ENCODE peak calls at places on chromosome 9, in seven cellular contexts. S is MM.1S, E is OCI-LY7, O is GM23338, H is hepatocyte, C is PC-3, Z is SK-N-SH. G is an unnamed sample.

GRCh38 chr9:33785914-33786313 is 9.4 kb upstream of the PRSS3 start:
- DNase-seq in Z (no peak), S (no peak), C (no peak), H (no peak), E (peak; percentile 38), O (peak; percentile 63), G (peak; percentile 52)

GRCh38 chr9:1083325-1083913 is 33.3 kb downstream of the DMRT2 start:
- DNase-seq in Z (peak; percentile 4), S (no peak), E (no peak), O (peak; percentile 72), H (no peak), C (peak; percentile 26), G (peak; percentile 44)

GRCh38 chr9:121651295-121652036 is at the start of gene DAB2IP:
- DNase-seq in E (no peak), O (peak; percentile 80), Z (peak; percentile 93), H (peak; percentile 90), C (peak; percentile 52), S (no peak), G (peak; percentile 69)

GRCh38 chr9:120513825-120514598 is 66.0 kb downstream of the CDK5RAP2 start:
- DNase-seq in H (no peak), S (no peak), C (no peak), E (no peak), O (no peak), Z (no peak), G (no peak)

GRCh38 chr9:33223696-33224095 is 16.3 kb upstream of the SPINK4 start:
- DNase-seq in O (no peak), Z (no peak), H (no peak), C (peak; percentile 25), E (peak; percentile 64), S (peak; percentile 30), G (peak; percentile 36)

GRCh38 chr9:114033397-114034103 is 44.5 kb downstream of the AMBP start:
- DNase-seq in H (peak; percentile 31), O (peak; percentile 71), E (peak; percentile 3), S (no peak), Z (peak; percentile 83), C (no peak), G (no peak)

GRCh38 chr9:4987996-4988421 is 2.9 kb downstream of the JAK2 start:
- DNase-seq in H (peak; percentile 78), O (peak; percentile 96), E (peak; percentile 83), C (peak; percentile 77), S (peak; percentile 43), Z (peak; percentile 69), G (peak; percentile 68)

GRCh38 chr9:73152445-73152844 is 780 bp downstream of the ANXA1 start:
- DNase-seq in S (no peak), C (peak; percentile 71), H (peak; percentile 34), O (peak; percentile 41), Z (no peak), E (no peak), G (peak; percentile 87)

GRCh38 chr9:35659340-35659739 is 1.2 kb downstream of the CCDC107 start:
- DNase-seq in H (no peak), O (no peak), E (no peak), C (peak; percentile 84), S (no peak), Z (no peak), G (peak; percentile 80)

GRCh38 chr9:124038790-124039633 is 27.4 kb downstream of the LHX2 start:
- DNase-seq in O (no peak), S (no peak), E (no peak), H (no peak), Z (peak; percentile 46), C (no peak), G (no peak)

GRCh38 chr9:136516191-136516654 is 29.6 kb downstream of the NOTCH1 start:
- DNase-seq in Z (no peak), O (no peak), H (no peak), S (no peak), C (no peak), E (no peak), G (no peak)

GRCh38 chr9:81372628-81373191 is 316.6 kb downstream of the TLE1 start:
- DNase-seq in O (no peak), Z (no peak), C (no peak), S (no peak), E (no peak), H (no peak), G (no peak)

GRCh38 chr9:112793213-112793810 is 42.8 kb downstream of the SNX30 start:
- DNase-seq in E (peak; percentile 80), S (peak; percentile 65), H (peak; percentile 54), Z (peak; percentile 59), C (peak; percentile 69), O (peak; percentile 81), G (peak; percentile 80)

GRCh38 chr9:21450733-21451394 is 10.6 kb downstream of the IFNA1 start:
- DNase-seq in C (no peak), H (no peak), S (no peak), Z (no peak), O (peak; percentile 28), E (no peak), G (peak; percentile 52)

GRCh38 chr9:117720555-117720954 is 16.4 kb downstream of the TLR4 start:
- DNase-seq in H (peak; percentile 13), O (no peak), Z (no peak), C (no peak), S (no peak), E (no peak), G (peak; percentile 91)

GRCh38 chr9:123278361-123278760 is 10.0 kb upstream of the STRBP start:
- DNase-seq in O (no peak), E (no peak), S (no peak), Z (no peak), H (no peak), C (no peak), G (no peak)

GRCh38 chr9:7640205-7640604 is 159.4 kb downstream of the DMAC1 start:
- DNase-seq in S (no peak), O (no peak), C (no peak), E (no peak), H (peak; percentile 28), Z (no peak), G (no peak)

GRCh38 chr9:136399176-136400037 is 563 bp downstream of the SNAPC4 start:
- DNase-seq in E (peak; percentile 44), Z (peak; percentile 61), C (peak; percentile 22), O (peak; percentile 36), S (peak; percentile 38), H (peak; percentile 67), G (peak; percentile 65)

GRCh38 chr9:125472926-125473701 is 211.5 kb downstream of the GAPVD1 start:
- DNase-seq in Z (peak; percentile 75), H (peak; percentile 66), O (peak; percentile 56), E (no peak), S (no peak), C (no peak), G (peak; percentile 53)
- TF ChIP-seq EZH2phosphoT487 in Z (no peak), H (no peak), O (no peak), E (no peak), S (no peak), C (no peak), G (no peak)

DNA sequence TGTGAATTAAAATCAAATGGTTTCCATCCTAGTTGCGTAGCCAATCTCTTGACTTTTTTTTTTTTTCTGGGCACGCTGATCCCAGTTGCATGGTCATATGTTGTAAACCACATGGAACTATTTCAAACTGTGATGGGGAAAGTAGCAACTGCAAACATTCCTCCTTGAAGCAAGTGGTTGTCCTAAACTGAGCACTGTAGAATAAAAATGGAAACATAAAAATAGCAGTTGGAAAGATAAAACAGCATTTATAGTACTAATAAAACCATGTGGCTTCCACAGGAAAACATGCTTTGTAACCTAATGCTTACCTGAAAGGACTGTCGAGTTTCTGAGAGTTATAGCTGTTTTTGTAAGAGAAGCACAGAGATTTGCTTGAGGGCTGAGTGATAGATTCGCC is 136.4 kb downstream of the PBX3 start:
- DNase-seq in C (no peak), Z (no peak), O (no peak), H (no peak), S (peak; percentile 15), E (no peak), G (no peak)
- H3K4me2 ChIP-seq in C (no peak overlapping the region), Z (no peak overlapping the region), O (no peak overlapping the region), H (no peak overlapping the region), S (peak overlapping the region; percentile 7), E (no peak overlapping the region), G (no peak overlapping the region)

GRCh38 chr9:110949081-110949480 is 89.2 kb downstream of the LPAR1 start:
- DNase-seq in O (no peak), E (no peak), C (no peak), Z (no peak), H (no peak), S (no peak), G (no peak)

GRCh38 chr9:110954822-110955291 is 83.4 kb downstream of the LPAR1 start:
- DNase-seq in C (no peak), O (no peak), Z (no peak), H (no peak), E (no peak), S (peak; percentile 33), G (no peak)

GRCh38 chr9:110952018-110952864 is 86.0 kb downstream of the LPAR1 start:
- DNase-seq in Z (no peak), H (no peak), O (no peak), S (peak; percentile 66), C (peak; percentile 20), E (no peak), G (peak; percentile 21)

GRCh38 chr9:110947645-110948044 is 90.6 kb downstream of the LPAR1 start:
- DNase-seq in E (no peak), H (no peak), O (no peak), Z (no peak), C (no peak), S (no peak), G (no peak)

DNA sequence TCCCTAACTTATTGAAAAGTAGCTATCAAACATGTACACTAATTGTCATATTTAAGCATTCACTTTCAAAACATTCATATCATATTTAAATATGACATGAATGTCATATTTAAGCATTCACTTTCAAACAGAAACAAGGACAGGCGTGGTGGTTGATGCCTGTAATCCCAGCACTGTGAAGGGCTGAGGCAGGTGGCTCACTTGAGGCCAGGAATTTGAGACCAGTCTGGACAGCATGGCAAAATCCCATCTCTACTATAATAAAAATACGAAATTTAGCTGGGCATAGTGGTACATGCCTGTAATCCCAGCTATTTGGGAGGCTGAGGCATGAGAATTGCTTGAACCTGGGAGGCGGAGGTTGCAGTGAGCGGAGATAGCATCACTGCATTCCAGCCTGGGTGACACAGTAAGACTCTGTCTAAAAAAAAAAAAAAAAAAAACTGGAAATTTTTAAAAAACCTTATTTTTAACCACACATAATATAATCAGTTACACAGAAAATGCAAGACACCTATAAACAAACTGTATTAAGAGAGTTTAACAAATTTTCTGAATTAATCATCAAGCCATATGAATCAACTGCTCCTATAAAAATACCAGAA is 88.1 kb downstream of the LPAR1 start:
- DNase-seq in S (no peak), C (peak; percentile 44), O (no peak), Z (no peak), H (no peak), E (no peak), G (peak; percentile 50)
- H3K79me2 ChIP-seq in S (no peaks in the 10 kb centered on the region), C (peaks cover 99% of the 10 kb centered on the region), O (no peaks in the 10 kb centered on the region), Z (no peaks in the 10 kb centered on the region), H (peaks cover 34% of the 10 kb centered on the region), E (no peaks in the 10 kb centered on the region), G (peaks cover 98% of the 10 kb centered on the region)

DNA sequence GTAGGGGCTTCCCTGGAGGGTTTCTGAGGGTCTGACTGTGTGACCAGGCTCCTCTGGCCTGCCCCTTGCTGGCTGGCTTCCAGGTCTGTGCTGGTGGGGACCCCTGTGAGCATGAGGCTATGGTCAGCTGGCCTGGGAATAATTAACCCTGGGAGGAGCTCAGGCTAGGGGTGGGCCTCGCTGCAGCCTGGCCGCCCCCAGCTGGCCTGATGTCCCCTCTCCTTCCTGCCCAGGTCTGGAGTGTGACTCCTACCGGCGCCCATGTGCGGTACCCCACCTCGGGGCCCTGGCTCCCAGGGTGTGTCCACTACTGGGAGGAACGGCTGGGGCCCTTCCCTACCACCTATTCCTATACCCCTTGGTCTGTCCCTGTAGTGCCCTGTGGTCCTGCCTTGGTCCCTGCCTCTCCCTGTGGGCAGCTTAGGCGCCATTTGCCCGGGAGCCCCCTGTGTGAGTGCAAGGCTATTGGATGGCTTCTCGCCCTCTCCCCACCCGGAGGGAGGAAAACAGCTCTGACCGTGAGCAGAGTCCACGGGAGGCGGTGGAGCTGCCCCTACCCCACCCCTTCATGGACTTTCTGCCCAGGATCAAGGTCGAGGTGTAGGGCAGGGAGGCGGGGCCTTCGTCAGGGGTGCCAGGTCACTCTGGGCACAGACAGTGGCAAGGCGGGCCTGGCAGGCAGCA is 9.4 kb downstream of the RXRA start:
- DNase-seq in Z (no peak), S (no peak), E (no peak), C (no peak), H (no peak), O (no peak), G (no peak)
- TF ChIP-seq EZH2phosphoT487 in Z (no peak), S (no peak), E (no peak), C (no peak), H (no peak), O (no peak), G (no peak)